ENCODE peak calls at places on chromosomes 7 and 10, in six cellular contexts. X, M, L, E, U and Y are unnamed samples.

GRCh38 chr7:113230691-113231090 is 112.3 kb upstream of the SMIM30 start:
- DNase-seq in X (no peak), M (no peak), L (no peak), E (no peak), U (no peak), Y (no peak)

GRCh38 chr7:127858915-127859189 is 172.4 kb downstream of the LRRC4 start:
- DNase-seq in X (no peak), M (no peak), L (no peak), E (no peak), U (no peak), Y (no peak)

GRCh38 chr7:89238156-89238555 is 442.6 kb upstream of the TEX47 start:
- DNase-seq in X (peak), M (no peak), L (peak), E (no peak), U (peak), Y (no peak)

GRCh38 chr7:326845-327304 is 36.9 kb downstream of the FOXL3 start:
- DNase-seq in X (peak), M (peak), L (no peak), E (no peak), U (no peak), Y (no peak)

GRCh38 chr10:107924458-107924857 is 760.0 kb upstream of the SORCS1 start:
- DNase-seq in X (no peak), M (no peak), L (peak), E (no peak), U (no peak), Y (no peak)

GRCh38 chr10:121155742-121156141 is 304.6 kb downstream of the WDR11 start:
- DNase-seq in X (no peak), M (peak), L (no peak), E (no peak), U (no peak), Y (no peak)

GRCh38 chr10:52658112-52658511 is 114.5 kb downstream of the MBL2 start:
- DNase-seq in X (no peak), M (no peak), L (no peak), E (no peak), U (no peak), Y (no peak)

GRCh38 chr10:97499561-97500296 is 1.0 kb downstream of the UBTD1 start:
- DNase-seq in X (peak), M (no peak), L (peak), E (no peak), U (peak), Y (no peak)

GRCh38 chr10:23656735-23657134 is 217.9 kb downstream of the OTUD1 start:
- DNase-seq in X (no peak), M (peak), L (peak), E (no peak), U (no peak), Y (no peak)

GRCh38 chr7:99125505-99125865 is 18.4 kb downstream of the SMURF1 start:
- DNase-seq in X (no peak), M (no peak), L (no peak), E (no peak), U (no peak), Y (no peak)

GRCh38 chr7:14924398-14924797 is 21.8 kb upstream of the DGKB start:
- DNase-seq in X (no peak), M (no peak), L (peak), E (no peak), U (no peak), Y (no peak)

GRCh38 chr10:46079831-46080585 is 33.9 kb upstream of the MSMB start:
- DNase-seq in X (no peak), M (no peak), L (no peak), E (peak), U (no peak), Y (no peak)

GRCh38 chr7:25643285-25643684 is 415.0 kb upstream of the NPVF start:
- DNase-seq in X (no peak), M (no peak), L (no peak), E (no peak), U (no peak), Y (no peak)

GRCh38 chr7:130865408-130866236 is 131.6 kb upstream of the KLF14 start:
- DNase-seq in X (peak), M (peak), L (peak), E (peak), U (no peak), Y (no peak)

GRCh38 chr7:30831936-30832335 is 60.7 kb downstream of the MINDY4 start:
- DNase-seq in X (no peak), M (no peak), L (no peak), E (no peak), U (no peak), Y (no peak)

GRCh38 chr10:19874190-19874589 is 58.0 kb downstream of the PLXDC2 start:
- DNase-seq in X (no peak), M (no peak), L (no peak), E (no peak), U (no peak), Y (no peak)

GRCh38 chr7:157281221-157281998 is 55.4 kb upstream of the DNAJB6 start:
- DNase-seq in X (no peak), M (no peak), L (no peak), E (no peak), U (no peak), Y (no peak)

GRCh38 chr10:49568235-49568634 is 29.3 kb upstream of the ERCC6 start:
- DNase-seq in X (peak), M (no peak), L (peak), E (no peak), U (peak), Y (no peak)

DNA sequence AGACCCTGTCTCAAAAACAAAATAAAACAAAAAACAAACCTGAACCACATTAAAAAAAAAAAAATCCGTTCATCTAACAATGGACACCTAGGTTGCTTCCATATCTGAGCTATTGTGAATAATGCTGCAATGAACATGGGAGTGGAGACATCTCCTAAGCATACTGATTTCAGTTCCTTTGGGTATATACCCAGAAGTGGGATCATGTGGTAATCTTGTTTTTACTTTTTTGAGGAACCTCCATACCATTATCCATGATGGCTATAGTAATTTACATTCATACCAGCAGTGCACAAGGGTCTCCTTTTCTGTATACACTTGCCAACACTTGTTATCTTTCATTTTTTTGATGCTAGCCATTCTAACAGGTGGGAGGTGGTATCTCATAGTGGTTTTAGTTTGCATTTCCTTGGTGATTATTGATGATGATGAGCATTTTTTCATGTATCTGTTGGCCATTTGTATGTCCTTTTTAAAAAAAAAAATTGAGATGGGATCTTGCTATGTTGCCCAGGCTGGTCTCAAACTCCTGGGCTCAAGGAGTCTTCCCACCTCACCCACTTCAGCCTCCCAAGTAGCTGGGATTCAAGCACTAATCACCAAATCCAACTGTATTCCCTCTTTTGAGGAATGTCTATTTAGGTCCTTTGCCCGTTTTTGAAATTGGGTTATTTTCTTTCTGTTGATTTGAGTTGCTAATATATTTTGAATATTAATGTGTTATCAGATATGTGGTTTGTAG is 17.5 kb downstream of the CDK13 start:
- DNase-seq in X (no peak), M (no peak), L (no peak), E (no peak), U (no peak), Y (no peak)
- H2AFZ ChIP-seq in X (no peak), M (no peak), L (no peak), E (no peak), U (no peak), Y (no peak)

GRCh38 chr10:75024971-75025523 is 86.4 kb upstream of the SAMD8 start:
- DNase-seq in X (no peak), M (no peak), L (no peak), E (no peak), U (no peak), Y (no peak)
- H3K4me2 ChIP-seq in X (no peak), M (no peak), L (no peak), E (no peak), U (no peak), Y (no peak)

DNA sequence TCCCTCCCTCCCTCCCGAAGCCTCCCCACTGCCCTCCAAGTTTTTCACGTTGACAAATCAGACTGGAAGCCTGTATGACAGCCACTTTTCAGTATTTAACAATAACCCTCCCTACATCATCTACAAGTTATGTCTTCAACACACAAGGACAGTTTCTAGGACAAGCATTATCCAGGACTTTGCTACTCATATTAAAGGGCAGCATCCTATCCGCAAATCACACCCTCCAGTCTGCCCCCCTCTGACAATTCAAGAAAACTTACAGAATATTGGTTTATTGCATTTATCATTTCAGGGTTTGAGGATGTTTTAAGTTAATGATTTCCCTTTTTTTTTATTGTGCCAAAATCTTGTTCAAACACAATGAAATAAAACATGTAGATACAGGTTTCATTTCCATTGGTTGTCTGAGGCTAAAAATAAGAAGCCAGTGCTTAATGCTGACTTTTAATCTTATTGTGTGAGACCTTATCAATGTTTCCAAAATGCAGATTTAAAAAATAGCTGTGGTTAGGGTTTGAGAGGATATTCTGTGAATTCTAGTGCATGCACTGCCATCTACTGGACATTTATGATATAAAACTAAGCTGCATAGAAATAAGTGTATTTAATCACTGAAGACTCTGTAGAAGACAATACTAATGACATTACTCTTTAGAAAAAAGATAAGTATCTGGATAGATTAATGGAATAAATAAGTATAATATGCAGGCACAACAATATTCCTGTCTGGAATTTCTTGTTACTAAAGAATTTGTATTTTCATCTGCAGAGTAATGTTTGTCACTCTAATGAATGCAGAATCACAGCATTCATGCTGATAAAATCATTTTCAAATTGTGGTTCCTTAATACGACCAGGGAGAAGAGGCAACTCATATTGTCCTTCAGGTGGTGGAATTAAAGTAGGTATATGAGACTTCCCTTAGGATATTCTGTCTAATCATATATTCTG is 64.1 kb downstream of the CAV1 start:
- DNase-seq in X (peak), M (peak), L (peak), E (peak), U (peak), Y (peak)
- H3K27ac ChIP-seq in X (peak), M (no peak), L (peak), E (no peak), U (peak), Y (no peak)

DNA sequence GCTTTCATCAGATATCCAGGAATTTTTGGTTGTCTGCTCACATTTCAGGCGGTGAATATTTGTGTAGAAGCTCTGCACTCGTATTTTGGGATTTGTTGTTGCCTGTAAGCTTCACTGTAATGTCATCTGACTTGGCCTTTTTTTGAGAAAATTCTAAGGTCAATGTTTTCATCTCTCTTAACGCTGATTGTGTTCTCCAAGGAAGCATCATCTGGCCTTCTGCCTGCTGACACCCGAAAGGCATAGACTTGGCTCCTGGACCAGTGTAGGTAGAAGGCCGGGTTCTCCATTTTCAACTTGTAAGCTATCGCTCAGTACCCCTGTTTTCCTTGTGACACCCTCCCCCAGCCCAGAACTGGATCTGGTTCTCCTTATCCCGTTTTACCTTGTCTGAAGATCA is 44.2 kb downstream of the SLC13A1 start:
- DNase-seq in X (no peak), M (no peak), L (no peak), E (no peak), U (no peak), Y (no peak)
- H2AFZ ChIP-seq in X (no peak), M (no peak), L (no peak), E (no peak), U (no peak), Y (no peak)

GRCh38 chr10:113929522-113929921 is 75.1 kb downstream of the NHLRC2 start:
- DNase-seq in X (no peak), M (no peak), L (no peak), E (no peak), U (no peak), Y (no peak)
- H3K4me2 ChIP-seq in X (no peak), M (no peak), L (no peak), E (no peak), U (no peak), Y (no peak)

GRCh38 chr7:107041097-107041496 is 3.4 kb upstream of the PRKAR2B start:
- DNase-seq in X (no peak), M (no peak), L (no peak), E (no peak), U (no peak), Y (no peak)
- H3K27ac ChIP-seq in X (no peak), M (no peak), L (no peak), E (no peak), U (no peak), Y (no peak)

GRCh38 chr7:149501651-149502050 is 4.0 kb upstream of the ZNF746 start:
- DNase-seq in X (no peak), M (no peak), L (no peak), E (no peak), U (no peak), Y (no peak)

GRCh38 chr7:149497467-149498261 is at the start of gene ZNF746:
- DNase-seq in X (peak), M (peak), L (peak), E (peak), U (peak), Y (no peak)

GRCh38 chr7:149500910-149501309 is 3.3 kb upstream of the ZNF746 start:
- DNase-seq in X (no peak), M (no peak), L (no peak), E (no peak), U (no peak), Y (no peak)

GRCh38 chr7:149496642-149497391 is 792 bp downstream of the ZNF746 start:
- DNase-seq in X (peak), M (peak), L (peak), E (peak), U (peak), Y (no peak)

GRCh38 chr7:149500201-149500600 is 2.6 kb upstream of the ZNF746 start:
- DNase-seq in X (no peak), M (no peak), L (no peak), E (no peak), U (no peak), Y (no peak)
- H2AFZ ChIP-seq in X (no peak), M (no peak), L (no peak), E (no peak), U (no peak), Y (no peak)

GRCh38 chr10:113129117-113129516 is 179.1 kb downstream of the TCF7L2 start:
- DNase-seq in X (no peak), M (no peak), L (no peak), E (no peak), U (no peak), Y (no peak)

GRCh38 chr10:113133497-113133896 is 183.4 kb downstream of the TCF7L2 start:
- DNase-seq in X (peak), M (no peak), L (no peak), E (no peak), U (peak), Y (no peak)

GRCh38 chr10:113128450-113129105 is 178.5 kb downstream of the TCF7L2 start:
- DNase-seq in X (no peak), M (no peak), L (no peak), E (no peak), U (no peak), Y (no peak)

GRCh38 chr10:113132651-113133088 is 182.6 kb downstream of the TCF7L2 start:
- DNase-seq in X (peak), M (no peak), L (no peak), E (no peak), U (peak), Y (no peak)

GRCh38 chr10:113131611-113132330 is 181.7 kb downstream of the TCF7L2 start:
- DNase-seq in X (peak), M (no peak), L (no peak), E (no peak), U (peak), Y (no peak)
- H3K4me2 ChIP-seq in X (peak), M (peak), L (no peak), E (no peak), U (peak), Y (no peak)

GRCh38 chr7:117138943-117139690 is 183.7 kb downstream of the WNT2 start:
- DNase-seq in X (no peak), M (no peak), L (no peak), E (no peak), U (no peak), Y (no peak)
- H3K27ac ChIP-seq in X (no peak), M (no peak), L (no peak), E (no peak), U (no peak), Y (no peak)